ENCODE peak calls at places on chromosomes 3 and 15, in eight cellular contexts. T is renal cortical epithelial cell; L is HEK293T; D is frontal cortex; K is GM04504; C is stimulated activated naive CD4-positive, alpha-beta T cell; U is EL; Q is caudate nucleus. V is an unnamed sample.

GRCh38 chr3:156449712-156450574 is 105.0 kb downstream of the SSR3 start:
- DNase-seq in T (peak), L (peak), D (no peak), K (no peak), C (no peak), U (peak), Q (no peak), V (peak)

GRCh38 chr15:59993950-59994401 is 10.1 kb upstream of the FOXB1 start:
- DNase-seq in T (no peak), L (no peak), D (no peak), K (no peak), C (no peak), U (no peak), Q (no peak), V (peak)

GRCh38 chr3:14265246-14265962 is 86.8 kb downstream of the LSM3 start:
- DNase-seq in T (peak), L (no peak), D (no peak), K (no peak), C (no peak), U (peak), Q (no peak), V (no peak)

GRCh38 chr3:170107926-170108325 is 70.1 kb downstream of the GPR160 start:
- DNase-seq in T (no peak), L (no peak), D (no peak), K (no peak), C (no peak), U (no peak), Q (no peak), V (no peak)

GRCh38 chr3:23566499-23566898 is 239.3 kb upstream of the UBE2E1 start:
- DNase-seq in T (no peak), L (no peak), D (no peak), K (no peak), C (no peak), U (no peak), Q (no peak), V (no peak)

GRCh38 chr3:142680710-142681109 is 43.1 kb upstream of the TRPC1 start:
- DNase-seq in T (peak), L (no peak), D (no peak), K (no peak), C (no peak), U (no peak), Q (no peak), V (no peak)

GRCh38 chr15:59199775-59200465 is 6.7 kb upstream of the LDHAL6B start:
- DNase-seq in T (peak), L (peak), D (no peak), K (peak), C (no peak), U (peak), Q (no peak), V (no peak)

GRCh38 chr15:41806291-41807181 is 21.4 kb upstream of the JMJD7 start:
- DNase-seq in T (peak), L (no peak), D (no peak), K (no peak), C (no peak), U (no peak), Q (no peak), V (no peak)

GRCh38 chr3:151770941-151771340 is 37.2 kb downstream of the AADACL2 start:
- DNase-seq in T (peak), L (peak), D (no peak), K (no peak), C (no peak), U (no peak), Q (no peak), V (no peak)

GRCh38 chr15:79849789-79850188 is 47.0 kb downstream of the MTHFS start:
- DNase-seq in T (peak), L (peak), D (no peak), K (no peak), C (no peak), U (peak), Q (no peak), V (peak)

GRCh38 chr3:117587416-117587815 is 877.8 kb downstream of the TUSC7 start:
- DNase-seq in T (no peak), L (no peak), D (no peak), K (no peak), C (no peak), U (no peak), Q (no peak), V (no peak)

GRCh38 chr3:196274585-196274984 is 12.9 kb downstream of the PCYT1A start:
- DNase-seq in T (no peak), L (no peak), D (no peak), K (no peak), C (no peak), U (peak), Q (no peak), V (no peak)

GRCh38 chr3:102161362-102162006 is 273.3 kb upstream of the ZPLD1 start:
- DNase-seq in T (no peak), L (no peak), D (no peak), K (no peak), C (no peak), U (no peak), Q (no peak), V (no peak)

GRCh38 chr3:177673105-177673804 is 476.0 kb upstream of the TBL1XR1 start:
- DNase-seq in T (peak), L (no peak), D (no peak), K (peak), C (no peak), U (peak), Q (no peak), V (no peak)

GRCh38 chr3:53227993-53228885 is 27.6 kb downstream of the TKT start:
- DNase-seq in T (no peak), L (peak), D (no peak), K (no peak), C (no peak), U (no peak), Q (no peak), V (no peak)

GRCh38 chr15:61033319-61033718 is 195.8 kb downstream of the RORA start:
- DNase-seq in T (no peak), L (no peak), D (no peak), K (no peak), C (no peak), U (no peak), Q (no peak), V (no peak)